ENCODE peak calls at places on chromosome 10, in eight cellular contexts. One of them, this sample, is unnamed.

GRCh38 chr10:89213191-89213808 is 6.2 kb upstream of the CH25H start:
- DNase-seq in A549: peak
- DNase-seq in psoas muscle: no peak
- DNase-seq in heart left ventricle: no peak
- DNase-seq in cardiac muscle cell: peak
- DNase-seq in naive thymus-derived CD4-positive, alpha-beta T cell: peak
- DNase-seq in CD4-positive, alpha-beta T cell: no peak
- DNase-seq in heart right ventricle: no peak
- DNase-seq in this sample: no peak

GRCh38 chr10:71765176-71765906 is 8.0 kb downstream of the VSIR start:
- DNase-seq in CD4-positive, alpha-beta T cell: no peak
- DNase-seq in heart left ventricle: peak
- DNase-seq in cardiac muscle cell: peak
- DNase-seq in heart right ventricle: peak
- DNase-seq in A549: no peak
- DNase-seq in psoas muscle: peak
- DNase-seq in naive thymus-derived CD4-positive, alpha-beta T cell: no peak
- DNase-seq in this sample: no peak

GRCh38 chr10:103278862-103279298 is 1.9 kb downstream of the INA start:
- DNase-seq in cardiac muscle cell: peak
- DNase-seq in heart left ventricle: peak
- DNase-seq in heart right ventricle: peak
- DNase-seq in psoas muscle: peak
- DNase-seq in CD4-positive, alpha-beta T cell: peak
- DNase-seq in A549: no peak
- DNase-seq in naive thymus-derived CD4-positive, alpha-beta T cell: peak
- DNase-seq in this sample: no peak

GRCh38 chr10:116990276-116990800 is 14.6 kb downstream of the SHTN1 start:
- DNase-seq in cardiac muscle cell: no peak
- DNase-seq in psoas muscle: no peak
- DNase-seq in heart right ventricle: no peak
- DNase-seq in naive thymus-derived CD4-positive, alpha-beta T cell: no peak
- DNase-seq in CD4-positive, alpha-beta T cell: no peak
- DNase-seq in heart left ventricle: no peak
- DNase-seq in A549: no peak
- DNase-seq in this sample: no peak

GRCh38 chr10:13787015-13787421 is 200.3 kb downstream of the PRPF18 start:
- DNase-seq in naive thymus-derived CD4-positive, alpha-beta T cell: peak
- DNase-seq in cardiac muscle cell: peak
- DNase-seq in psoas muscle: no peak
- DNase-seq in heart left ventricle: peak
- DNase-seq in CD4-positive, alpha-beta T cell: peak
- DNase-seq in A549: no peak
- DNase-seq in heart right ventricle: no peak
- DNase-seq in this sample: no peak

GRCh38 chr10:17335065-17335464 is 107.0 kb downstream of the VIM start:
- DNase-seq in CD4-positive, alpha-beta T cell: no peak
- DNase-seq in A549: no peak
- DNase-seq in cardiac muscle cell: peak
- DNase-seq in heart left ventricle: no peak
- DNase-seq in naive thymus-derived CD4-positive, alpha-beta T cell: no peak
- DNase-seq in heart right ventricle: no peak
- DNase-seq in psoas muscle: no peak
- DNase-seq in this sample: no peak

GRCh38 chr10:105952153-105952552 is 1212.4 kb downstream of the SORCS1 start:
- DNase-seq in cardiac muscle cell: peak
- DNase-seq in psoas muscle: no peak
- DNase-seq in A549: no peak
- DNase-seq in heart left ventricle: no peak
- DNase-seq in naive thymus-derived CD4-positive, alpha-beta T cell: no peak
- DNase-seq in CD4-positive, alpha-beta T cell: no peak
- DNase-seq in heart right ventricle: no peak
- DNase-seq in this sample: no peak

GRCh38 chr10:59698326-59698725 is 11.3 kb downstream of the SLC16A9 start:
- DNase-seq in psoas muscle: no peak
- DNase-seq in heart left ventricle: no peak
- DNase-seq in cardiac muscle cell: no peak
- DNase-seq in CD4-positive, alpha-beta T cell: no peak
- DNase-seq in naive thymus-derived CD4-positive, alpha-beta T cell: no peak
- DNase-seq in A549: no peak
- DNase-seq in heart right ventricle: no peak
- DNase-seq in this sample: peak

GRCh38 chr10:113111900-113112853 is 162.1 kb downstream of the TCF7L2 start:
- DNase-seq in CD4-positive, alpha-beta T cell: no peak
- DNase-seq in naive thymus-derived CD4-positive, alpha-beta T cell: no peak
- DNase-seq in psoas muscle: peak
- DNase-seq in cardiac muscle cell: peak
- DNase-seq in A549: no peak
- DNase-seq in heart right ventricle: no peak
- DNase-seq in heart left ventricle: peak
- DNase-seq in this sample: no peak

GRCh38 chr10:17820943-17821342 is 11.8 kb downstream of the MRC1 start:
- DNase-seq in heart right ventricle: no peak
- DNase-seq in cardiac muscle cell: no peak
- DNase-seq in heart left ventricle: no peak
- DNase-seq in psoas muscle: no peak
- DNase-seq in A549: no peak
- DNase-seq in naive thymus-derived CD4-positive, alpha-beta T cell: no peak
- DNase-seq in CD4-positive, alpha-beta T cell: no peak
- DNase-seq in this sample: no peak

GRCh38 chr10:122301055-122301810 is 30.1 kb downstream of the BTBD16 start:
- DNase-seq in naive thymus-derived CD4-positive, alpha-beta T cell: no peak
- DNase-seq in heart left ventricle: no peak
- DNase-seq in CD4-positive, alpha-beta T cell: no peak
- DNase-seq in heart right ventricle: no peak
- DNase-seq in psoas muscle: no peak
- DNase-seq in A549: no peak
- DNase-seq in cardiac muscle cell: peak
- DNase-seq in this sample: no peak

GRCh38 chr10:72954596-72955569 is at the start of gene PLA2G12B:
- DNase-seq in heart right ventricle: no peak
- DNase-seq in cardiac muscle cell: no peak
- DNase-seq in psoas muscle: no peak
- DNase-seq in A549: no peak
- DNase-seq in CD4-positive, alpha-beta T cell: no peak
- DNase-seq in naive thymus-derived CD4-positive, alpha-beta T cell: no peak
- DNase-seq in heart left ventricle: no peak
- DNase-seq in this sample: no peak

GRCh38 chr10:122276611-122277205 is 5.6 kb downstream of the BTBD16 start:
- DNase-seq in cardiac muscle cell: peak
- DNase-seq in A549: peak
- DNase-seq in heart right ventricle: no peak
- DNase-seq in heart left ventricle: no peak
- DNase-seq in CD4-positive, alpha-beta T cell: no peak
- DNase-seq in psoas muscle: no peak
- DNase-seq in naive thymus-derived CD4-positive, alpha-beta T cell: no peak
- DNase-seq in this sample: no peak

GRCh38 chr10:131930586-131931330 is 29.9 kb downstream of the PPP2R2D start:
- DNase-seq in heart left ventricle: no peak
- DNase-seq in naive thymus-derived CD4-positive, alpha-beta T cell: no peak
- DNase-seq in psoas muscle: no peak
- DNase-seq in CD4-positive, alpha-beta T cell: no peak
- DNase-seq in cardiac muscle cell: no peak
- DNase-seq in A549: no peak
- DNase-seq in heart right ventricle: no peak
- DNase-seq in this sample: no peak

GRCh38 chr10:79165068-79165467 is 96.3 kb downstream of the ZMIZ1 start:
- DNase-seq in CD4-positive, alpha-beta T cell: no peak
- DNase-seq in A549: no peak
- DNase-seq in heart left ventricle: no peak
- DNase-seq in naive thymus-derived CD4-positive, alpha-beta T cell: no peak
- DNase-seq in cardiac muscle cell: no peak
- DNase-seq in heart right ventricle: no peak
- DNase-seq in psoas muscle: no peak
- DNase-seq in this sample: no peak

GRCh38 chr10:68871731-68872342 is 29.3 kb upstream of the DDX50 start:
- DNase-seq in heart right ventricle: no peak
- DNase-seq in A549: no peak
- DNase-seq in naive thymus-derived CD4-positive, alpha-beta T cell: no peak
- DNase-seq in heart left ventricle: no peak
- DNase-seq in psoas muscle: no peak
- DNase-seq in cardiac muscle cell: peak
- DNase-seq in CD4-positive, alpha-beta T cell: no peak
- DNase-seq in this sample: no peak

DNA sequence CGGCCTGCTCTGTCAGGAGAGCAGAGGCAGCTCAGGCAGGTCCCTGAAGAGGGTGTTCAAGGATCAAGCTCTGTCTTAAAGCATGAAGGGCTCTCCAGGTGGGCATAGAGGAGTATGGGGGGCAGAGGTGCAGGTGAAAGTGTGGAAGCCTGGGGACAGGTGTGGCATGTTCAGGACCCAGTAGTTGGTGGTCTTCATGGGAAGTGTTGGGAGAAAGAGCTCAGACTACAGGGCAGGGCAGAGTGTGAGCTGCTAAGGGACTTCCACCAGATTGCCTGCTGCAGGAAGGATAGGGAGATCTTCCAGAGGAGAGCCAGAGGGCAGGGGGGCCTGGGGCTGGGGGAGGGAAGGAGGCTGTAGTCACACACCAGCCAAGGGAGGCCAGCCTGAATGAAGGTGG is 156.5 kb upstream of the GDF10 start:
- DNase-seq in CD4-positive, alpha-beta T cell: no peak
- DNase-seq in heart left ventricle: no peak
- DNase-seq in psoas muscle: no peak
- DNase-seq in A549: no peak
- DNase-seq in naive thymus-derived CD4-positive, alpha-beta T cell: no peak
- DNase-seq in cardiac muscle cell: no peak
- DNase-seq in heart right ventricle: no peak
- DNase-seq in this sample: no peak
- H3K27ac ChIP-seq in CD4-positive, alpha-beta T cell: no peak
- H3K27ac ChIP-seq in heart left ventricle: no peak
- H3K27ac ChIP-seq in psoas muscle: no peak
- H3K27ac ChIP-seq in A549: no peak
- H3K27ac ChIP-seq in naive thymus-derived CD4-positive, alpha-beta T cell: no peak
- H3K27ac ChIP-seq in cardiac muscle cell: no peak
- H3K27ac ChIP-seq in heart right ventricle: no peak
- H3K27ac ChIP-seq in this sample: no peak

DNA sequence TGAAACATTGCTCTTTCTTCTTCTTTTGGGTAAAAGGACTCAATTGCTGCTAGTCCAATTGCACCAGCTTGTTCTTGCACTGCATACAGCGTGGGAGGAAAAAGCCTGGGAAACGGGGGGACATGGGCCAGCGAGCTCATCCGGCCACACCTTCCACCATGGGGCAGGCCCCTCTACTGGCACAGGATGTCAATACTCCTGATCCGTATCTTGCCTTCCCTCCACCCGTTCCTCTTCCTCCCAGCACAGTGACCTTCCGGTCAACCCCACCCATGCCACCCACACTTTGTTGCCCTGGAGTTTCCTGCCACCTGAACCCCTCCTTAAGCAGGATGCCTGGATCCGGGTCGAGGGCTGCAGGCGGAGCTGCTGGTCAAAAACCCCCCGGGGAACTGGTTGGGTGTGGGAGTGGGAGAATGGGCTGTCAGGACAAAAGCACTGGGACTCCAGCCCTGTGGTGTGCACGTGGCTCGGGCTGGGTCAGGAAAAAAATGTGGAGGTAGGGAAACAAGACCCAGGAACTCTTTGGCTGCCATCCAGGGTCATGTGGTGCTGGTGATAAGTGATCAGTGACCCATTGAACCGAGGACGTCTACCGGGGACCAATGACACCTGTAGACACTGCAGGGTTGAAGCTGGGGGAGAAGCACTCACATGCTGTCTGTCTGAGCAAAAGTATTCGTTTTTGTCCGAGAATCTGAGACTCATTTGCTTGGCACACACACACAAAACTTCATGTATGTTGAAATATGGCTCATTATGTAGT is 8.2 kb downstream of the IL2RA start:
- DNase-seq in heart left ventricle: peak
- DNase-seq in CD4-positive, alpha-beta T cell: no peak
- DNase-seq in A549: no peak
- DNase-seq in heart right ventricle: peak
- DNase-seq in cardiac muscle cell: no peak
- DNase-seq in psoas muscle: peak
- DNase-seq in naive thymus-derived CD4-positive, alpha-beta T cell: no peak
- DNase-seq in this sample: no peak
- H3K27ac ChIP-seq in heart left ventricle: peak
- H3K27ac ChIP-seq in CD4-positive, alpha-beta T cell: peak
- H3K27ac ChIP-seq in A549: no peak
- H3K27ac ChIP-seq in heart right ventricle: peak
- H3K27ac ChIP-seq in cardiac muscle cell: no peak
- H3K27ac ChIP-seq in psoas muscle: peak
- H3K27ac ChIP-seq in naive thymus-derived CD4-positive, alpha-beta T cell: peak
- H3K27ac ChIP-seq in this sample: no peak

DNA sequence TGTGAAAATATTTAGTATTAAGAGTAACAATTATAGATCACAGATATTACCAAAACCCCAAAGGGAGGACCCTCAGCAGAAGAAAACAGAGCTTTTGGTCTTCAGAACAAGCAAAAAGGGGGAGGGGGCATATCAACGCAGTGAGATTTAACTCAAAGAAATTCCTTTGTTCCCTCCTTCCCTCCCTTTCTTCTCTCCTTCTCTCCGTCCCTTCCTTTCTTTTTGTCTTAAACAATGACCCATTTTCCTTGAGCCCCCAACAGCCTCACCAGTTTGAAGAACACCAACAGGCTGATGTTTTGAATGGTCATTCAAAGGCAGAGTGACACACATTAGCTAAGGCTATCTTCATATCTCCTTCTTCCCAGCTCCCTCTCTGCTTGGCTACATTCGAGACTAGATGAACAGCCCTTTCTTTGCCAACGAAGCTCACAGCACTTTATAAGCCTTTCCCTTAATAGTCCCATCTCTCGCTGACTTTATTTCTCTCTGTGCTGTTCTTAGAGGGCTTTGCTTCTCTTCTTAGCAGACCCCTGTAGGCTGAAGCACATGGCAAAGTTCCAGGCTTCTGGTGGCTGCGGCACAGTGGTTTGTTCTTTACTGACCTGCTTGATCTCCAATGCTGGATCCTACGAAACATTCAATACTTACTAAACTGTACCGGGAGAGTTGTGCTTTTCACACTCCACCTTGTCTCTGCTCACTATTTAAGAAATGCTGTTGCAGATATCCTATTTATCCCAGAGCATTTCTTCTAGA is 75.6 kb upstream of the KCNIP2 start:
- DNase-seq in heart left ventricle: no peak
- DNase-seq in psoas muscle: no peak
- DNase-seq in CD4-positive, alpha-beta T cell: no peak
- DNase-seq in naive thymus-derived CD4-positive, alpha-beta T cell: no peak
- DNase-seq in cardiac muscle cell: no peak
- DNase-seq in heart right ventricle: no peak
- DNase-seq in A549: no peak
- DNase-seq in this sample: no peak
- H3K27ac ChIP-seq in heart left ventricle: no peak
- H3K27ac ChIP-seq in psoas muscle: no peak
- H3K27ac ChIP-seq in CD4-positive, alpha-beta T cell: no peak
- H3K27ac ChIP-seq in naive thymus-derived CD4-positive, alpha-beta T cell: no peak
- H3K27ac ChIP-seq in cardiac muscle cell: no peak
- H3K27ac ChIP-seq in heart right ventricle: no peak
- H3K27ac ChIP-seq in A549: no peak
- H3K27ac ChIP-seq in this sample: no peak

DNA sequence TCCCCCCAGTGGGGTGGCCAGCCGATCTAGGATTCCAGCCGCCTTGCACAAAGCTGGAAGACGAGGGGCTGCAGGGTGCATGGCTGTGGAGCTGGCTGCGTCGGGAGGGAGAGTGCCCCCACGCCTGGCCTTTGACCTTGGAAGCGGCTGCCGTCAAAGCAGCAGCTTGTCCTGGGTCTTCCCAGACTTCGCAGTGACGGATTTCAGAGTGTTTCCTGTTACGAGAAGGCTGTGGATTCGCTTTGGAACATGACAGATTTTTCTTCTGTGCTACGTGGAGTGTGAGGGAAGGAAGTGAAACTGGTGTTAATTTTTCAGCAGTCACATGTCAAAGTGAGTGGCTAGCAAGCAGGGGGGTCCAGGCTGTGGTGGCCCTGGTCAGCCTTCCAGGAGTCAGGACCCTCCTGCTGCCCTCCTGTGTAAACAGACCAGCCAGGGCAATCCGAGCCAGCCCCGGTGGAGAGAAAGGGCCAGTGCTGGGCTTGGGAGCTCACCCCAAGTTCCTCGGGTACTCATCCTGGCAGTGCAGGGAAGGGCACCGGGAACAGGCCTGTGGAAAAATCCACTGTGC is 61.8 kb downstream of the LHPP start:
- DNase-seq in cardiac muscle cell: peak
- DNase-seq in psoas muscle: peak
- DNase-seq in heart left ventricle: no peak
- DNase-seq in heart right ventricle: no peak
- DNase-seq in A549: no peak
- DNase-seq in CD4-positive, alpha-beta T cell: no peak
- DNase-seq in naive thymus-derived CD4-positive, alpha-beta T cell: no peak
- DNase-seq in this sample: no peak
- H3K27ac ChIP-seq in cardiac muscle cell: peak
- H3K27ac ChIP-seq in psoas muscle: peak
- H3K27ac ChIP-seq in heart left ventricle: no peak
- H3K27ac ChIP-seq in heart right ventricle: peak
- H3K27ac ChIP-seq in A549: no peak
- H3K27ac ChIP-seq in CD4-positive, alpha-beta T cell: no peak
- H3K27ac ChIP-seq in naive thymus-derived CD4-positive, alpha-beta T cell: no peak
- H3K27ac ChIP-seq in this sample: peak